ENCODE peak calls at places on chromosomes 3 and 15, in five cellular contexts. D, X, Z, L and I are unnamed samples.

GRCh38 chr15:62745621-62746180 is 296.8 kb upstream of the TPM1 start:
- DNase-seq in D (no peak), X (no peak), Z (no peak), L (no peak), I (no peak)

GRCh38 chr3:177281292-177281942 is 84.1 kb upstream of the TBL1XR1 start:
- DNase-seq in D (peak; percentile 72), X (no peak), Z (no peak), L (no peak), I (no peak)

GRCh38 chr15:80404057-80404718 is at the start of gene ARNT2:
- DNase-seq in D (no peak), X (peak; percentile 64), Z (peak; percentile 59), L (no peak), I (peak; percentile 77)

GRCh38 chr3:49399467-49399866 is 12.3 kb downstream of the RHOA start:
- DNase-seq in D (no peak), X (no peak), Z (no peak), L (no peak), I (no peak)

GRCh38 chr3:140470962-140471361 is 206.9 kb upstream of the TRIM42 start:
- DNase-seq in D (no peak), X (no peak), Z (no peak), L (no peak), I (no peak)

GRCh38 chr3:189316296-189317019 is 144.7 kb downstream of the TPRG1 start:
- DNase-seq in D (no peak), X (peak; percentile 68), Z (no peak), L (no peak), I (no peak)

GRCh38 chr3:194640829-194641228 is 7.6 kb upstream of the TMEM44 start:
- DNase-seq in D (no peak), X (no peak), Z (no peak), L (peak; percentile 36), I (no peak)

GRCh38 chr3:152769523-152769922 is 65.4 kb upstream of the P2RY1 start:
- DNase-seq in D (no peak), X (no peak), Z (no peak), L (no peak), I (no peak)

GRCh38 chr15:47377465-47377864 is 339.8 kb upstream of the SEMA6D start:
- DNase-seq in D (no peak), X (no peak), Z (no peak), L (no peak), I (no peak)